ENCODE peak calls at places on chromosome 1, in five cellular contexts. M, Q, B, P and R are unnamed samples.
A peak's percentile ranks its signal among the peaks of the same experiment; 100 is the strongest.

GRCh38 chr1:110466646-110467280 is 15.8 kb downstream of the PROK1 start:
- DNase-seq in M (no peak), Q (no peak), B (no peak), P (no peak), R (no peak)

GRCh38 chr1:218351617-218352438 is 6.7 kb downstream of the TGFB2 start:
- DNase-seq in M (peak; percentile 86), Q (peak; percentile 29), B (peak; percentile 75), P (no peak), R (no peak)

GRCh38 chr1:228983661-228984060 is 248.4 kb downstream of the RHOU start:
- DNase-seq in M (no peak), Q (no peak), B (no peak), P (peak; percentile 4), R (no peak)

GRCh38 chr1:18285533-18285924 is 177.9 kb downstream of the IGSF21 start:
- DNase-seq in M (no peak), Q (no peak), B (no peak), P (no peak), R (no peak)

GRCh38 chr1:30040081-30041019 is 683.0 kb downstream of the MATN1 start:
- DNase-seq in M (no peak), Q (no peak), B (no peak), P (no peak), R (no peak)

GRCh38 chr1:206826409-206826808 is 39.0 kb upstream of the IL20 start:
- DNase-seq in M (peak; percentile 24), Q (no peak), B (peak; percentile 73), P (no peak), R (no peak)

GRCh38 chr1:26239936-26240335 is 5.9 kb downstream of the CEP85 start:
- DNase-seq in M (peak; percentile 71), Q (no peak), B (peak; percentile 5), P (no peak), R (peak; percentile 8)

GRCh38 chr1:246001142-246001812 is 505.8 kb downstream of the SMYD3 start:
- DNase-seq in M (no peak), Q (no peak), B (peak; percentile 59), P (no peak), R (no peak)

GRCh38 chr1:154344977-154345837 is 19.9 kb downstream of the ATP8B2 start:
- DNase-seq in M (peak; percentile 61), Q (no peak), B (peak; percentile 69), P (peak; percentile 58), R (no peak)

GRCh38 chr1:200075522-200075921 is 48.0 kb downstream of the NR5A2 start:
- DNase-seq in M (peak; percentile 58), Q (peak; percentile 14), B (no peak), P (no peak), R (no peak)

GRCh38 chr1:32179443-32180185 is at the start of gene TXLNA:
- DNase-seq in M (peak; percentile 91), Q (peak; percentile 94), B (peak; percentile 88), P (peak; percentile 97), R (no peak)

GRCh38 chr1:52032785-52033131 is 852 bp downstream of the KTI12 start:
- DNase-seq in M (peak; percentile 63), Q (peak; percentile 11), B (peak; percentile 84), P (peak; percentile 62), R (no peak)

GRCh38 chr1:206575165-206575893 is 36.9 kb downstream of the EIF2D start:
- DNase-seq in M (peak; percentile 98), Q (peak; percentile 70), B (peak; percentile 84), P (no peak), R (peak; percentile 51)

GRCh38 chr1:234631721-234632125 is 21.7 kb upstream of the IRF2BP2 start:
- DNase-seq in M (peak; percentile 98), Q (no peak), B (peak; percentile 93), P (no peak), R (no peak)

GRCh38 chr1:207282496-207283380 is 38.7 kb upstream of the CD55 start:
- DNase-seq in M (peak; percentile 18), Q (no peak), B (no peak), P (peak; percentile 67), R (no peak)

GRCh38 chr1:211603191-211603701 is 24.3 kb upstream of the SLC30A1 start:
- DNase-seq in M (no peak), Q (no peak), B (peak; percentile 68), P (peak; percentile 69), R (no peak)

GRCh38 chr1:205449750-205450443 is 5.9 kb downstream of the BLACAT1 start:
- DNase-seq in M (peak; percentile 55), Q (no peak), B (peak; percentile 54), P (peak; percentile 92), R (no peak)

GRCh38 chr1:63042278-63042677 is 258.3 kb downstream of the ATG4C start:
- DNase-seq in M (no peak), Q (no peak), B (no peak), P (no peak), R (no peak)

GRCh38 chr1:31577515-31578191 is 1.3 kb downstream of the TINAGL1 start:
- DNase-seq in M (peak; percentile 61), Q (no peak), B (peak; percentile 21), P (no peak), R (no peak)

GRCh38 chr1:246151796-246152434 is 355.2 kb downstream of the SMYD3 start:
- DNase-seq in M (no peak), Q (no peak), B (peak; percentile 15), P (no peak), R (no peak)

GRCh38 chr1:244817415-244817894 is 18.0 kb upstream of the COX20 start:
- DNase-seq in M (no peak), Q (no peak), B (no peak), P (no peak), R (no peak)

GRCh38 chr1:84037758-84038611 is 39.1 kb upstream of the TTLL7 start:
- DNase-seq in M (no peak), Q (no peak), B (no peak), P (no peak), R (no peak)

GRCh38 chr1:44648514-44649250 is 25.6 kb downstream of the TMEM53 start:
- DNase-seq in M (no peak), Q (no peak), B (no peak), P (peak; percentile 76), R (no peak)

GRCh38 chr1:50929376-50929958 is 30.6 kb downstream of the FAF1 start:
- DNase-seq in M (peak; percentile 68), Q (no peak), B (peak; percentile 63), P (no peak), R (peak; percentile 18)

GRCh38 chr1:85697895-85698294 is 10.3 kb downstream of the ZNHIT6 start:
- DNase-seq in M (no peak), Q (no peak), B (no peak), P (no peak), R (no peak)

DNA sequence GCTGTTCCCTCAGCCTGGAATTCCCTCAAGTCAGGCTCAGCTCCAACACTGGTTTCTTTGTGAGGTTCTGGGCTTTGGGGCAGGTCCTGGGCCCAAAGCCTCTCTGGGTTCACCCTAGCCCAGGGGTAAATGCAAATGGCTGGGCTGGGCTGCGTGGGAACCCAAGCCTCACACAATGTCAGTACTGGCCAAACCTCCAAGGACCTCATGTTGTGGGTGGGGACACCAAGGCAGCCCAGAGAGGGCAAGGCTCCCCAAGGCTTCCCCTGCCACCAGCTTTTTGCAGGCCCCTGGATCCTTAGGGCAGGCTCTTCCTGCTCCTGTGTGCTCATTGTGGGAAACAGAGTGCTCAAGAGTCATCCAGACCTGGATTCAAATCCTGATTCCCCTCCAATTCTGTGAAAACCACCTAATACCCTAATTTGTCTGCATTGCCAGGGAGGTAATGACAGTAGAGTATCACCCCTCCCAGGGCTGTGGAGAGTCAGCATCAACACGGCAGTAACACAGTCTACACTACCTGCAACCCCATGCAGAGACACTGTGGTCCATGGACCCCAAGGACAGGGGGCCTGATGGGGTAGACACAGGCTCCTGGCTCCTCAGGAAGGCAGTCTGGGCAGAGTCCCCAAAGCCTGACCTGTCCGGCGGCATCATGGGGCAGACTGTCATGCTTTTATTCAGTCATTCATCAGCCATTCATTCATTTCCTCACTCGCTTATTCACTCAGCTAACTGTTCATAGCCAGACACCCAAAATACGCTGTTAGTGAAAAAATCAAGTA is 85.7 kb downstream of the DMRTB1 start:
- DNase-seq in M (no peak), Q (no peak), B (no peak), P (peak; percentile 16), R (no peak)
- H3K4me3 ChIP-seq in M (no peak overlapping the region), Q (no peak overlapping the region), B (no peak overlapping the region), P (no peak overlapping the region), R (no peak overlapping the region)

GRCh38 chr1:3625151-3625907 is 514 bp downstream of the TPRG1L start:
- DNase-seq in M (peak; percentile 61), Q (peak; percentile 29), B (peak; percentile 22), P (peak; percentile 89), R (no peak)
- TF ChIP-seq CTCF in M (no peak), Q (no peak), B (no peak), P (no peak), R (no peak)

GRCh38 chr1:24152631-24153494 is 9.9 kb upstream of the IL22RA1 start:
- DNase-seq in M (no peak), Q (no peak), B (no peak), P (no peak), R (no peak)

GRCh38 chr1:24151175-24151533 is 8.2 kb upstream of the IL22RA1 start:
- DNase-seq in M (no peak), Q (no peak), B (no peak), P (peak; percentile 69), R (no peak)

GRCh38 chr1:24147194-24147593 is 4.3 kb upstream of the IL22RA1 start:
- DNase-seq in M (no peak), Q (no peak), B (no peak), P (no peak), R (no peak)

GRCh38 chr1:24150228-24151174 is 7.6 kb upstream of the IL22RA1 start:
- DNase-seq in M (peak; percentile 79), Q (peak; percentile 87), B (peak; percentile 78), P (peak; percentile 98), R (peak; percentile 21)

DNA sequence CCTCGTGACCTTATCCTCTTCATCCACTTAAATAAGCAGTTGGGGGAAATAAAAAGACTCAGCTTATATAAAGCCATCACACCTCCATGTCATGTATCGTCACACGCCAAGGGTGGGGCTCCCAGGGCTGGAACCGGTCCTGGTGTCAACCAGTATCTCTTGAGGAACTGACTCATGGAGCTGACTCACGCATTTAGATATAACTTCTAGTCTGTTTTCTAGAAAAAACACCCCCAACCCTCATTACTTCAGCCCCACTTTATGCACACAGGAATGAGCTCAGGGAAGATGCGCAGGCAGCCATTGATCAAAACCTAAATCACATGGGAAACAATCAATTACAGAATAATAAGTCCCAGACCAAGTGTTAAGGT is 6.9 kb upstream of the IL22RA1 start:
- DNase-seq in M (peak; percentile 52), Q (no peak), B (peak; percentile 79), P (peak; percentile 78), R (peak; percentile 23)
- H3K4me3 ChIP-seq in M (no peak overlapping the region), Q (no peak overlapping the region), B (peak overlapping the region; percentile 24), P (no peak overlapping the region), R (no peak overlapping the region)

DNA sequence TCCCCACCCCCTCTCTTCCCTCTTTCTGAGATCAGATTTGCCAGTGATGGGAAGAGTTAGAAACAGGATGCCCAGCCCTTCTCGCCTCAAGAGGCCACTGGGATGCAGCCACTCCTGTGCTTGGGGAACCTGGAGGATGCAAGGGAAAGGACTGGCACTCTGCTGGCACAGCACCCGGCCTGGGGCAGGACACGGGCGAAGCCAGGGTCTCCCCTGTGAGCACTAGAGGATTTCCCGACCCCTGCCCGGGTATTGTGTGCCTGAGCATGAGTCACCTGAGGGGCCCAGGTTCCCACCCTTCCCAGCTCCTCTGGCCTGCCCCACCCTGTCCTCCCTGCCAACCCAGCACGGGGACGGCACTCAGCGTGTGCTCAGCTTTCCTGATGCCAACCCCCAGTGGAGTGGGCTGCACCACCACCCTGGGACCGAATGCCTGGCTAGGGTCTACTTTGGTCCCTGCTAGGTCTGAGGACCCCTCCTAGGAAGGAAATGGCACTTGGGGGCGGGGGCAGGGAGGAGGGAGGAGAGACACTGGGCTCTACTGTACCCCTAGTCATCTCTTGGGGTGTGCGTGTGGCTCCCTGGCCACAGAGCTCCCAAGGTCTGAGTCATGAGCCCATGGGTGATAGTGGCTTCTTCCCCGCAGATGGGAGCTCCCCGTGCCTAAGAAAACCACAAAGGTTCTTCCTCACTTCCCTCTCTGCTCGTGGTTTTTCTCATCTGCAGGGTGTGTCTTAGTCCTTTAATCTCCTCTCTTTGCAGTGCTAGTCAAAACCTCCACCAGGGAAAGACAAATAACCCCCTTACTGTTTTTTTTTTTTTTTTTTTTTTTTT is 12.4 kb downstream of the LMNA start:
- DNase-seq in M (peak; percentile 75), Q (no peak), B (peak; percentile 94), P (peak; percentile 57), R (peak; percentile 94)
- TF ChIP-seq CTCF in M (no peak), Q (no peak), B (no peak), P (no peak), R (no peak)